ENCODE peak calls at places on chromosomes 16 and 17, in six cellular contexts. V is fibroblast of pulmonary artery; T is AG10803; C is amniotic stem cell; Z is activated CD8-positive, alpha-beta T cell treated with anti-CD3 and anti-CD28 coated beads for 36 hours; U is AG08395. B is an unnamed sample.

GRCh38 chr17:77143306-77143705 is 2.5 kb downstream of the SEC14L1 start:
- DNase-seq in T (no peak), Z (no peak), V (no peak), C (no peak), U (no peak), B (no peak)

GRCh38 chr17:75096082-75096625 is 8.4 kb downstream of the SLC16A5 start:
- DNase-seq in U (peak; percentile 78), C (no peak), T (peak; percentile 72), Z (no peak), V (peak; percentile 66), B (peak; percentile 81)

GRCh38 chr17:8371786-8372185 is 4.7 kb downstream of the KRABD2 start:
- DNase-seq in U (no peak), C (no peak), Z (no peak), T (no peak), V (no peak), B (no peak)

GRCh38 chr16:78903237-78903636 is 697.3 kb downstream of the MAF start:
- DNase-seq in T (no peak), C (no peak), U (no peak), V (no peak), Z (no peak), B (no peak)

GRCh38 chr17:74864866-74865395 is 5.2 kb upstream of the GRIN2C start:
- DNase-seq in C (peak; percentile 10), U (peak; percentile 82), Z (peak; percentile 83), V (peak; percentile 69), T (peak; percentile 54), B (peak; percentile 46)

GRCh38 chr16:56793504-56793903 is 63.6 kb downstream of the NUP93 start:
- DNase-seq in T (peak; percentile 41), C (peak; percentile 15), Z (peak; percentile 12), V (peak; percentile 72), U (no peak), B (peak; percentile 56)

GRCh38 chr17:82064433-82065192 is 991 bp downstream of the DUS1L start:
- DNase-seq in Z (no peak), C (no peak), V (no peak), U (no peak), T (no peak), B (no peak)

GRCh38 chr17:50264263-50265113 is 9.8 kb upstream of the TMEM92 start:
- DNase-seq in Z (no peak), V (no peak), U (peak; percentile 79), C (no peak), T (peak; percentile 47), B (peak; percentile 32)

GRCh38 chr17:8421571-8421970 is 14.1 kb upstream of the NDEL1 start:
- DNase-seq in U (no peak), V (no peak), Z (no peak), C (no peak), T (peak; percentile 25), B (peak; percentile 7)

B was measured in RPMI7951.